ENCODE peak calls at places on chromosomes 1 and 21, in six cellular contexts. One of them, this sample, is unnamed.

GRCh38 chr1:115088871-115089442 is 346 bp downstream of the TSPAN2 start:
- DNase-seq in psoas muscle: no peak
- DNase-seq in HFF-Myc: no peak
- DNase-seq in astrocyte: no peak
- DNase-seq in PC-9: no peak
- DNase-seq in Calu3: no peak
- DNase-seq in this sample: no peak

GRCh38 chr1:179369751-179370341 is 4.1 kb downstream of the AXDND1 start:
- DNase-seq in psoas muscle: no peak
- DNase-seq in HFF-Myc: peak; percentile 57
- DNase-seq in astrocyte: peak; percentile 37
- DNase-seq in PC-9: peak; percentile 65
- DNase-seq in Calu3: peak; percentile 45
- DNase-seq in this sample: peak; percentile 7

GRCh38 chr1:3393024-3393986 is 61.2 kb upstream of the ARHGEF16 start:
- DNase-seq in psoas muscle: no peak
- DNase-seq in HFF-Myc: no peak
- DNase-seq in astrocyte: no peak
- DNase-seq in PC-9: no peak
- DNase-seq in Calu3: no peak
- DNase-seq in this sample: no peak

GRCh38 chr1:185646202-185646683 is 87.9 kb upstream of the HMCN1 start:
- DNase-seq in psoas muscle: no peak
- DNase-seq in HFF-Myc: peak; percentile 97
- DNase-seq in astrocyte: peak; percentile 99
- DNase-seq in PC-9: peak; percentile 78
- DNase-seq in Calu3: peak; percentile 80
- DNase-seq in this sample: peak; percentile 95

GRCh38 chr1:183021405-183022201 is 1.6 kb upstream of the LAMC1 start:
- DNase-seq in psoas muscle: no peak
- DNase-seq in HFF-Myc: no peak
- DNase-seq in astrocyte: no peak
- DNase-seq in PC-9: no peak
- DNase-seq in Calu3: no peak
- DNase-seq in this sample: no peak

GRCh38 chr21:19029816-19030215 is 626.2 kb upstream of the TMPRSS15 start:
- DNase-seq in psoas muscle: no peak
- DNase-seq in HFF-Myc: no peak
- DNase-seq in astrocyte: no peak
- DNase-seq in PC-9: no peak
- DNase-seq in Calu3: no peak
- DNase-seq in this sample: no peak

GRCh38 chr1:87208936-87209335 is 119.7 kb upstream of the LMO4 start:
- DNase-seq in psoas muscle: no peak
- DNase-seq in HFF-Myc: no peak
- DNase-seq in astrocyte: no peak
- DNase-seq in PC-9: no peak
- DNase-seq in Calu3: no peak
- DNase-seq in this sample: no peak

GRCh38 chr1:214473392-214473791 is 78.0 kb downstream of the PTPN14 start:
- DNase-seq in psoas muscle: no peak
- DNase-seq in HFF-Myc: no peak
- DNase-seq in astrocyte: peak; percentile 54
- DNase-seq in PC-9: no peak
- DNase-seq in Calu3: no peak
- DNase-seq in this sample: no peak

GRCh38 chr1:26165126-26165892 is 3.5 kb downstream of the C1orf232 start:
- DNase-seq in psoas muscle: no peak
- DNase-seq in HFF-Myc: no peak
- DNase-seq in astrocyte: no peak
- DNase-seq in PC-9: no peak
- DNase-seq in Calu3: no peak
- DNase-seq in this sample: no peak

GRCh38 chr1:114986286-114986685 is 43.3 kb upstream of the TSHB start:
- DNase-seq in psoas muscle: no peak
- DNase-seq in HFF-Myc: no peak
- DNase-seq in astrocyte: no peak
- DNase-seq in PC-9: no peak
- DNase-seq in Calu3: no peak
- DNase-seq in this sample: no peak

GRCh38 chr21:18661842-18662241 is 258.3 kb upstream of the TMPRSS15 start:
- DNase-seq in psoas muscle: no peak
- DNase-seq in HFF-Myc: no peak
- DNase-seq in astrocyte: no peak
- DNase-seq in PC-9: no peak
- DNase-seq in Calu3: no peak
- DNase-seq in this sample: no peak

GRCh38 chr1:236888126-236888525 is 93.0 kb downstream of the MTR start:
- DNase-seq in psoas muscle: no peak
- DNase-seq in HFF-Myc: no peak
- DNase-seq in astrocyte: no peak
- DNase-seq in PC-9: no peak
- DNase-seq in Calu3: no peak
- DNase-seq in this sample: no peak

GRCh38 chr1:182174202-182174855 is 112.8 kb upstream of the ZNF648 start:
- DNase-seq in psoas muscle: peak; percentile 31
- DNase-seq in HFF-Myc: no peak
- DNase-seq in astrocyte: no peak
- DNase-seq in PC-9: no peak
- DNase-seq in Calu3: no peak
- DNase-seq in this sample: no peak

GRCh38 chr21:42677339-42678117 is 24.1 kb downstream of the PDE9A start:
- DNase-seq in psoas muscle: peak; percentile 2
- DNase-seq in HFF-Myc: peak; percentile 4
- DNase-seq in astrocyte: peak; percentile 87
- DNase-seq in PC-9: no peak
- DNase-seq in Calu3: peak; percentile 10
- DNase-seq in this sample: no peak

GRCh38 chr1:84913025-84913892 is 20.3 kb upstream of the LPAR3 start:
- DNase-seq in psoas muscle: no peak
- DNase-seq in HFF-Myc: no peak
- DNase-seq in astrocyte: peak; percentile 16
- DNase-seq in PC-9: no peak
- DNase-seq in Calu3: no peak
- DNase-seq in this sample: no peak

GRCh38 chr1:183945432-183946308 is 91.9 kb downstream of the COLGALT2 start:
- DNase-seq in psoas muscle: no peak
- DNase-seq in HFF-Myc: no peak
- DNase-seq in astrocyte: no peak
- DNase-seq in PC-9: no peak
- DNase-seq in Calu3: no peak
- DNase-seq in this sample: no peak

GRCh38 chr1:179807691-179808485 is 64.8 kb downstream of the FAM163A start:
- DNase-seq in psoas muscle: no peak
- DNase-seq in HFF-Myc: no peak
- DNase-seq in astrocyte: peak; percentile 95
- DNase-seq in PC-9: no peak
- DNase-seq in Calu3: no peak
- DNase-seq in this sample: peak; percentile 4

GRCh38 chr1:232704694-232705680 is 75.1 kb upstream of the SIPA1L2 start:
- DNase-seq in psoas muscle: peak; percentile 33
- DNase-seq in HFF-Myc: no peak
- DNase-seq in astrocyte: peak; percentile 89
- DNase-seq in PC-9: peak; percentile 70
- DNase-seq in Calu3: peak; percentile 31
- DNase-seq in this sample: peak; percentile 25

GRCh38 chr21:33817663-33818433 is 97.8 kb downstream of the ATP5PO start:
- DNase-seq in psoas muscle: no peak
- DNase-seq in HFF-Myc: no peak
- DNase-seq in astrocyte: no peak
- DNase-seq in PC-9: no peak
- DNase-seq in Calu3: no peak
- DNase-seq in this sample: no peak

GRCh38 chr1:215717677-215718076 is 150.6 kb downstream of the KCTD3 start:
- DNase-seq in psoas muscle: no peak
- DNase-seq in HFF-Myc: no peak
- DNase-seq in astrocyte: no peak
- DNase-seq in PC-9: no peak
- DNase-seq in Calu3: no peak
- DNase-seq in this sample: no peak

GRCh38 chr1:93620841-93621210 is 60.8 kb downstream of the BCAR3 start:
- DNase-seq in psoas muscle: no peak
- DNase-seq in HFF-Myc: no peak
- DNase-seq in astrocyte: peak; percentile 66
- DNase-seq in PC-9: peak; percentile 85
- DNase-seq in Calu3: peak; percentile 32
- DNase-seq in this sample: no peak

GRCh38 chr1:12491691-12492090 is 126.3 kb downstream of the DHRS3 start:
- DNase-seq in psoas muscle: no peak
- DNase-seq in HFF-Myc: no peak
- DNase-seq in astrocyte: no peak
- DNase-seq in PC-9: no peak
- DNase-seq in Calu3: no peak
- DNase-seq in this sample: no peak

GRCh38 chr1:179728266-179728665 is 14.8 kb upstream of the FAM163A start:
- DNase-seq in psoas muscle: no peak
- DNase-seq in HFF-Myc: no peak
- DNase-seq in astrocyte: no peak
- DNase-seq in PC-9: no peak
- DNase-seq in Calu3: no peak
- DNase-seq in this sample: no peak

GRCh38 chr1:227071898-227072587 is 131.9 kb downstream of the COQ8A start:
- DNase-seq in psoas muscle: no peak
- DNase-seq in HFF-Myc: no peak
- DNase-seq in astrocyte: no peak
- DNase-seq in PC-9: no peak
- DNase-seq in Calu3: no peak
- DNase-seq in this sample: no peak

GRCh38 chr1:14795589-14795988 is 197.1 kb downstream of the KAZN start:
- DNase-seq in psoas muscle: no peak
- DNase-seq in HFF-Myc: no peak
- DNase-seq in astrocyte: no peak
- DNase-seq in PC-9: no peak
- DNase-seq in Calu3: no peak
- DNase-seq in this sample: no peak

GRCh38 chr21:25881524-25882376 is 147.0 kb downstream of the GABPA start:
- DNase-seq in psoas muscle: peak; percentile 59
- DNase-seq in HFF-Myc: peak; percentile 14
- DNase-seq in astrocyte: peak; percentile 16
- DNase-seq in PC-9: no peak
- DNase-seq in Calu3: peak; percentile 54
- DNase-seq in this sample: peak; percentile 26

GRCh38 chr1:47699492-47700220 is 261.8 kb downstream of the FOXD2 start:
- DNase-seq in psoas muscle: no peak
- DNase-seq in HFF-Myc: no peak
- DNase-seq in astrocyte: no peak
- DNase-seq in PC-9: no peak
- DNase-seq in Calu3: no peak
- DNase-seq in this sample: no peak

GRCh38 chr1:47696911-47697441 is 259.1 kb downstream of the FOXD2 start:
- DNase-seq in psoas muscle: no peak
- DNase-seq in HFF-Myc: no peak
- DNase-seq in astrocyte: no peak
- DNase-seq in PC-9: peak; percentile 96
- DNase-seq in Calu3: peak; percentile 51
- DNase-seq in this sample: no peak

GRCh38 chr1:47697616-47698335 is 259.9 kb downstream of the FOXD2 start:
- DNase-seq in psoas muscle: no peak
- DNase-seq in HFF-Myc: no peak
- DNase-seq in astrocyte: no peak
- DNase-seq in PC-9: no peak
- DNase-seq in Calu3: no peak
- DNase-seq in this sample: no peak

GRCh38 chr1:47694011-47694890 is 256.4 kb downstream of the FOXD2 start:
- DNase-seq in psoas muscle: no peak
- DNase-seq in HFF-Myc: no peak
- DNase-seq in astrocyte: no peak
- DNase-seq in PC-9: no peak
- DNase-seq in Calu3: no peak
- DNase-seq in this sample: no peak

DNA sequence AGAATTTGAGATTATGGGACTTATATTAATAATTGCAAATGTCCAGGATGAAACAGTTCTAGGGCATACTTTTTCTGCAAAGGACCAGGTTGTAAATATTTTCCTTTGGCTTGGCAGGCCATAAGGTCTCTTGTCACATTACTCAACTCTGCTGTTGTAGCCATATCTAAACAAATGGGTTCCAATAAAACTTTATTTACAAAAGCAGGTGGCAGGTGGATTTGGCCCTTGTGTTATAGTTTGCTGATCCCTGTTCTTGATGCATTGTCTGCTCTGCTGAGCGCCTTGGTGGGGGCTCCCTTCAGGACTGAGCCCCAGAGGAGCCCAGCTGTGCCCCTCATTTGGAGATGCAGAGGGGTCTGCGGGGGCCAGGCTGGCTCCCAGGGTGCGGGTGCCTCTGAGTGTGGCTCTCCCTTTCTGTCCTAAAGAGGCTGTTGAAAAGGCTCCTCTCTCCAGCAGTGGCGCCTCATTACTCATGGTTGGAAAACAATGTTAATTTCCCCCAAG is 258.6 kb downstream of the FOXD2 start:
- DNase-seq in psoas muscle: no peak
- DNase-seq in HFF-Myc: no peak
- DNase-seq in astrocyte: no peak
- DNase-seq in PC-9: no peak
- DNase-seq in Calu3: no peak
- DNase-seq in this sample: no peak
- TF ChIP-seq CTCF in psoas muscle: no peak
- TF ChIP-seq CTCF in HFF-Myc: no peak
- TF ChIP-seq CTCF in astrocyte: no peak
- TF ChIP-seq CTCF in PC-9: no peak
- TF ChIP-seq CTCF in Calu3: no peak
- TF ChIP-seq CTCF in this sample: no peak

GRCh38 chr1:83857108-83857507 is 141.8 kb downstream of the TTLL7 start:
- DNase-seq in psoas muscle: no peak
- DNase-seq in HFF-Myc: peak; percentile 26
- DNase-seq in astrocyte: peak; percentile 11
- DNase-seq in PC-9: no peak
- DNase-seq in Calu3: no peak
- DNase-seq in this sample: no peak
- TF ChIP-seq CTCF in psoas muscle: no peak
- TF ChIP-seq CTCF in HFF-Myc: peak; percentile 27
- TF ChIP-seq CTCF in astrocyte: no peak
- TF ChIP-seq CTCF in PC-9: peak; percentile 47
- TF ChIP-seq CTCF in Calu3: no peak
- TF ChIP-seq CTCF in this sample: no peak

GRCh38 chr1:54406339-54407181 is at the start of gene SSBP3:
- DNase-seq in psoas muscle: peak; percentile 93
- DNase-seq in HFF-Myc: peak; percentile 50
- DNase-seq in astrocyte: peak; percentile 84
- DNase-seq in PC-9: peak; percentile 76
- DNase-seq in Calu3: peak; percentile 97
- DNase-seq in this sample: no peak
- TF ChIP-seq CTCF in psoas muscle: no peak
- TF ChIP-seq CTCF in HFF-Myc: no peak
- TF ChIP-seq CTCF in astrocyte: no peak
- TF ChIP-seq CTCF in PC-9: no peak
- TF ChIP-seq CTCF in Calu3: no peak
- TF ChIP-seq CTCF in this sample: no peak

GRCh38 chr1:240322943-240323342 is 231.3 kb downstream of the FMN2 start:
- DNase-seq in psoas muscle: no peak
- DNase-seq in HFF-Myc: no peak
- DNase-seq in astrocyte: no peak
- DNase-seq in PC-9: no peak
- DNase-seq in Calu3: no peak
- DNase-seq in this sample: no peak

GRCh38 chr1:240314845-240315746 is 223.4 kb downstream of the FMN2 start:
- DNase-seq in psoas muscle: no peak
- DNase-seq in HFF-Myc: peak; percentile 22
- DNase-seq in astrocyte: no peak
- DNase-seq in PC-9: no peak
- DNase-seq in Calu3: no peak
- DNase-seq in this sample: no peak

GRCh38 chr1:240320645-240321044 is 229.0 kb downstream of the FMN2 start:
- DNase-seq in psoas muscle: no peak
- DNase-seq in HFF-Myc: no peak
- DNase-seq in astrocyte: no peak
- DNase-seq in PC-9: no peak
- DNase-seq in Calu3: no peak
- DNase-seq in this sample: no peak

GRCh38 chr1:240319998-240320397 is 228.3 kb downstream of the FMN2 start:
- DNase-seq in psoas muscle: no peak
- DNase-seq in HFF-Myc: no peak
- DNase-seq in astrocyte: no peak
- DNase-seq in PC-9: no peak
- DNase-seq in Calu3: no peak
- DNase-seq in this sample: no peak
- TF ChIP-seq CTCF in psoas muscle: no peak
- TF ChIP-seq CTCF in HFF-Myc: no peak
- TF ChIP-seq CTCF in astrocyte: no peak
- TF ChIP-seq CTCF in PC-9: no peak
- TF ChIP-seq CTCF in Calu3: no peak
- TF ChIP-seq CTCF in this sample: no peak